ENCODE peak calls at places on chromosome 7, in nine cellular contexts. F, T, O, J, K, H, W, A and P are unnamed samples.

GRCh38 chr7:30846378-30846777 is 65.3 kb upstream of the AQP1 start:
- DNase-seq in F (no peak), T (no peak), O (no peak), J (no peak), K (no peak), H (no peak), W (no peak), A (no peak), P (no peak)

GRCh38 chr7:139494835-139495568 is 11.5 kb upstream of the KLRG2 start:
- DNase-seq in F (no peak), T (no peak), O (no peak), J (peak), K (no peak), H (no peak), W (no peak), A (no peak), P (no peak)

GRCh38 chr7:24580283-24580946 is 7.2 kb downstream of the PALS2 start:
- DNase-seq in F (no peak), T (no peak), O (no peak), J (no peak), K (no peak), H (no peak), W (peak), A (peak), P (no peak)

GRCh38 chr7:39949980-39950472 is at the start of gene CDK13:
- DNase-seq in F (no peak), T (peak), O (peak), J (peak), K (peak), H (peak), W (peak), A (peak), P (no peak)

GRCh38 chr7:114345494-114345893 is 69.1 kb upstream of the FOXP2 start:
- DNase-seq in F (no peak), T (no peak), O (peak), J (no peak), K (no peak), H (no peak), W (peak), A (no peak), P (no peak)

GRCh38 chr7:98312201-98312600 is 30.7 kb downstream of the BRI3 start:
- DNase-seq in F (no peak), T (no peak), O (no peak), J (no peak), K (no peak), H (no peak), W (no peak), A (no peak), P (no peak)

GRCh38 chr7:100132697-100133137 is 6.0 kb downstream of the MBLAC1 start:
- DNase-seq in F (no peak), T (no peak), O (peak), J (no peak), K (peak), H (no peak), W (peak), A (peak), P (peak)

GRCh38 chr7:2248984-2249694 is 7.1 kb downstream of the NUDT1 start:
- DNase-seq in F (peak), T (no peak), O (peak), J (peak), K (peak), H (no peak), W (peak), A (peak), P (no peak)

GRCh38 chr7:40310213-40310612 is 175.4 kb downstream of the SUGCT start:
- DNase-seq in F (no peak), T (no peak), O (no peak), J (no peak), K (no peak), H (no peak), W (no peak), A (no peak), P (no peak)

GRCh38 chr7:128403676-128404075 is 6.1 kb downstream of the IMPDH1 start:
- DNase-seq in F (no peak), T (no peak), O (no peak), J (no peak), K (no peak), H (no peak), W (no peak), A (no peak), P (no peak)
- H3K4me3 ChIP-seq in F (no peak), T (no peak), O (no peak), J (no peak), K (no peak), H (no peak), W (no peak), A (no peak), P (no peak)

GRCh38 chr7:7612519-7612918 is 28.0 kb upstream of the UMAD1 start:
- DNase-seq in F (no peak), T (no peak), O (no peak), J (no peak), K (no peak), H (no peak), W (no peak), A (no peak), P (no peak)

GRCh38 chr7:7609330-7609729 is 31.2 kb upstream of the UMAD1 start:
- DNase-seq in F (no peak), T (no peak), O (no peak), J (no peak), K (no peak), H (no peak), W (no peak), A (no peak), P (no peak)

DNA sequence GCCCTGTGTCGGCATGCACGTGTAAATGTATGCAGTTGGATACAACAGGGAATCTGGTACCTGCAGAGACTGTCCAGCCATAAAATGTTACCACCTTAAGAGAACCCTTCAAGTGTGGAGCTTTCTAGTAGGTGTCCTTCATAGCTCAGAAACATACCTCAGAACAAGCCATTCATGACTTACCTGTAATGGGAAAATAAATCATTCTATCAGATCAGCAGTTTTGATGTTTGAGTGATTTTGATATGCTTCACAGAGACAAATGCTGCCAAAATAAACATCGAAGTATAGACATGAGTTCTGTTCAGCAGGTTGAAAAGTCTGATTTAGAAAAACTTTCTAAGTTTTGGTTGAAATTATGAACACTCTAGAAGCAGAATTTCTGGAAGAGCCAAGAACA is 33.5 kb upstream of the UMAD1 start:
- DNase-seq in F (no peak), T (no peak), O (no peak), J (no peak), K (no peak), H (no peak), W (no peak), A (no peak), P (no peak)
- H3K4me3 ChIP-seq in F (no peak), T (no peak), O (no peak), J (no peak), K (no peak), H (no peak), W (no peak), A (no peak), P (no peak)

GRCh38 chr7:42138691-42139090 is 98.3 kb downstream of the GLI3 start:
- DNase-seq in F (no peak), T (no peak), O (no peak), J (no peak), K (no peak), H (no peak), W (no peak), A (no peak), P (peak)
- H3K4me3 ChIP-seq in F (no peak), T (no peak), O (no peak), J (no peak), K (no peak), H (no peak), W (no peak), A (no peak), P (no peak)

DNA sequence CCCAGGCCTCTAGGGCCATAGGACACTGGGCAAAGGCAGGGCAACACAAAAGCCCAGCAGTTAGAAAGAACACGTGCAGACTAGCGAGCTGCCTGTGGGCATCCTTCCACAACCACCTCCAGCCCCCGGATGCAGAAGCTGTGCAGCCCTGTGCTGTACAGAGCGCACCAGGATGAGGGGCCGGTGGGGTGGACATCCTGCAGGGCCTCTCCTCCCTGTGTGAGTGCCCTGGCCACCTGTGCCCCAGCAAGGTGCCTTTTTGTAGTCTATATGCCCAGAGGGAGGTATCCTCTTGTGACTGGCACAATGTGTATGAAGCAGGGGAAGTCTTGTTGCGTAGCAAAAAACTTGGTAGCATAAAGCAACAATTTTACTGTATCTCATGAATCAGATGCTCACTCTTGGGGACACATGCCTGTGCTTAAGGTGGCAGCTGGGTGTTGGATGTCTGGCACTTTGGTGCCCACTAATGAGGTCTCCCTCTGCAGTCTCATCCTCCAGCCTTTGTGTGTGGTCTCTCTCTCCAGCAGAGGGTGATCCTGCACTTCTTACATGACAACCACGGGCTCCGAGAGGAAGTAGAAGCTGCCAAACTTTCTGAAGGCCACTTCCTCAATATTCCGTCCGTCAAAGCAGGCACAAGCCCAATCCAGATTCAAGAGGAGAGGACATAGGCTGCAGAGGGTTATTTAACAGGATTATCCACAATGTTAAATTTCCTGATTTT is 8.7 kb downstream of the NCAPG2 start:
- DNase-seq in F (no peak), T (no peak), O (peak), J (no peak), K (peak), H (no peak), W (peak), A (peak), P (peak)
- H3K4me3 ChIP-seq in F (no peak), T (no peak), O (no peak), J (no peak), K (no peak), H (no peak), W (no peak), A (no peak), P (no peak)

GRCh38 chr7:95110707-95111106 is 203.3 kb downstream of the PPP1R9A start:
- DNase-seq in F (no peak), T (no peak), O (no peak), J (no peak), K (no peak), H (no peak), W (no peak), A (no peak), P (no peak)
- H3K4me3 ChIP-seq in F (no peak), T (no peak), O (no peak), J (no peak), K (no peak), H (no peak), W (no peak), A (no peak), P (no peak)

DNA sequence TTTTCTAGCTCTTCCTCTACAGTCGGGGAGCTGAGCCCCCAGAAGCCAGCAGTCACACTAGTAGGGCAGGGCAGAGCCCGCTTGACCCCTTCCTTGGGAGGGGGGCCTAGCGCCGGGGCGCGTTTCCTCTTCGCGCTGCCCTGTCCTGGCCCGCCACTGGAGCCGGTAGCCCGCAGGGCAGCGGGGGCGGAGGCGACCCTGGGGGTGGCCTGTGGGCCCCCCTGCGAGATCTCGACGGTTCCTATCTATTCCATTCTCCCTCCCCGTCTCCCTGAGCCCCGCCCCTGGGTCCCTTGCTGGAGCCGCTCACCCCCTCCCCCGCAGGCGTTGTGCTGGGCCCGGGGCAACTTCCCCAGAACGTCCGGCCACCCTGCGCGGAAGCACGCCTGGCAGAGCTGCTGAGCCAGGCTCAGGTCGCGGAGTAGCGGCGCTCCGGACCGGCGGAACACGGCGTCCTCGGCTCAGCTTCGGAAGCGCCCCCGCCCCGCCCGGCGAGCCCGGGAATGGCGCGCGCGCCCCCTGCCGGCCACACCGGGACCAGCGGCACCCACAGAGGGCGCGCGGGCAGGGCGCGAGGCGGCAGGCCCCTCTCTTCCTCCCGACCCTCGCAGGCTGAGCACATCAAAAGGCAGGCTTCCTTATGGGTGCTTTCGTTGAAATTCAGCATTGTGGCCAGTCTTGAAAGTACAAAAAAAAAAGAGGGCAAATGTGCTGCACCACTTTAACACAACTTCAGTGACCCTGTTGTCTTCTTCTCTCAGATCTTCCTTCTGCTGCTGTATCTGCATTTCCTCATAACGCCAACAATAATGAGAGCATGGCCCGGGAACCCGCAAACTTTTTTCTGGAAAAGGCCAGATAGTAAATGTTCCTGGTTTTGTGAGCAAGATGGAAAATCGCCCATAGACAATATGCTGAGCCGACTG is 327.6 kb downstream of the TNS3 start:
- DNase-seq in F (no peak), T (peak), O (peak), J (peak), K (peak), H (peak), W (peak), A (peak), P (peak)
- H3K4me3 ChIP-seq in F (peak), T (peak), O (peak), J (peak), K (peak), H (peak), W (peak), A (peak), P (peak)